ENCODE peak calls at places on chromosomes 16 and 17, in six cellular contexts. W is H54, A is A673, P is T47D, L is heart left ventricle, N is KG1. B is an unnamed sample.

GRCh38 chr17:38339891-38340290 is 3.9 kb downstream of the GPR179 start:
- DNase-seq in A (no peak), N (no peak), P (no peak), L (no peak), W (no peak), B (no peak)

GRCh38 chr17:81260641-81261040 is 21.5 kb downstream of the NDUFAF8 start:
- DNase-seq in P (no peak), W (no peak), L (no peak), N (no peak), A (no peak), B (no peak)

GRCh38 chr17:5715478-5715877 is 131.2 kb upstream of the NLRP1 start:
- DNase-seq in A (no peak), W (no peak), N (no peak), L (no peak), P (no peak), B (no peak)

GRCh38 chr17:8753976-8754440 is 4.3 kb downstream of the SPDYE4 start:
- DNase-seq in N (no peak), P (peak; percentile 20), L (no peak), A (peak; percentile 52), W (peak; percentile 33), B (peak; percentile 33)

GRCh38 chr16:12544477-12545291 is 259.0 kb downstream of the CPPED1 start:
- DNase-seq in L (no peak), P (no peak), N (no peak), W (no peak), A (no peak), B (no peak)

GRCh38 chr17:3918372-3919122 is 2.3 kb upstream of the P2RX1 start:
- DNase-seq in N (no peak), W (no peak), A (no peak), L (no peak), P (no peak), B (no peak)

GRCh38 chr16:46762583-46762982 is 14.4 kb upstream of the MYLK3 start:
- DNase-seq in W (no peak), P (no peak), N (no peak), A (no peak), L (no peak), B (no peak)

GRCh38 chr16:25007284-25007984 is 7.7 kb downstream of the ARHGAP17 start:
- DNase-seq in N (no peak), W (no peak), L (no peak), A (no peak), P (no peak), B (peak; percentile 58)

GRCh38 chr17:82105882-82106696 is 8.1 kb upstream of the FASN start:
- DNase-seq in P (peak; percentile 91), W (peak; percentile 65), A (peak; percentile 64), N (peak; percentile 49), L (peak; percentile 77), B (no peak)

GRCh38 chr17:38511126-38512108 is 83.2 kb downstream of the ARHGAP23 start:
- DNase-seq in A (no peak), W (peak; percentile 94), N (no peak), L (no peak), P (no peak), B (no peak)

GRCh38 chr17:7252176-7253043 is at the start of gene ELP5:
- DNase-seq in W (peak; percentile 90), L (peak; percentile 95), P (peak; percentile 42), A (peak; percentile 94), N (peak; percentile 85), B (peak; percentile 95)

GRCh38 chr17:694239-694638 is 20.4 kb downstream of the VPS53 start:
- DNase-seq in W (peak; percentile 44), P (no peak), L (no peak), A (peak; percentile 30), N (no peak), B (peak; percentile 75)

GRCh38 chr16:31093132-31093703 is 1.4 kb downstream of the VKORC1 start:
- DNase-seq in P (no peak), N (no peak), L (no peak), A (peak; percentile 49), W (no peak), B (peak; percentile 18)

GRCh38 chr17:82970067-82970466 is 109.3 kb upstream of the METRNL start:
- DNase-seq in L (no peak), P (no peak), A (no peak), W (no peak), N (no peak), B (no peak)

GRCh38 chr16:55567382-55567781 is 898 bp downstream of the CAPNS2 start:
- DNase-seq in N (no peak), W (no peak), P (no peak), L (no peak), A (no peak), B (peak; percentile 47)

GRCh38 chr17:48577946-48578615 is at the start of gene HOXB4:
- DNase-seq in P (no peak), A (peak; percentile 89), N (no peak), L (peak; percentile 85), W (no peak), B (peak; percentile 52)

GRCh38 chr16:58114827-58115825 is 14.1 kb downstream of the CFAP20 start:
- DNase-seq in A (no peak), N (no peak), W (no peak), L (no peak), P (no peak), B (peak; percentile 47)

GRCh38 chr16:81586976-81587625 is 142.5 kb downstream of the CMIP start:
- DNase-seq in L (peak; percentile 10), W (no peak), N (no peak), A (no peak), P (no peak), B (no peak)

GRCh38 chr16:86522639-86523038 is 12.3 kb downstream of the FOXF1 start:
- DNase-seq in A (no peak), P (no peak), W (no peak), N (no peak), L (peak; percentile 44), B (no peak)

GRCh38 chr16:77789646-77790370 is 1.4 kb downstream of the VAT1L start:
- DNase-seq in L (no peak), P (no peak), N (no peak), A (no peak), W (no peak), B (no peak)

GRCh38 chr16:86286991-86287640 is 223.2 kb upstream of the FOXF1 start:
- DNase-seq in W (no peak), N (no peak), P (no peak), L (no peak), A (no peak), B (no peak)

GRCh38 chr16:67548265-67549126 is 13.8 kb upstream of the CTCF start:
- DNase-seq in W (no peak), N (no peak), P (no peak), A (no peak), L (no peak), B (peak; percentile 77)

GRCh38 chr16:2089676-2090480 is 42.1 kb downstream of the TSC2 start:
- DNase-seq in P (no peak), W (no peak), L (no peak), A (no peak), N (no peak), B (no peak)

GRCh38 chr16:66888647-66889615 is 8.6 kb downstream of the PDP2 start:
- DNase-seq in W (no peak), P (no peak), A (no peak), L (no peak), N (no peak), B (no peak)

GRCh38 chr17:34420254-34420766 is 57.3 kb upstream of the CCL1 start:
- DNase-seq in L (no peak), W (peak; percentile 61), A (peak; percentile 44), N (peak; percentile 35), P (peak; percentile 73), B (peak; percentile 18)